ENCODE peak calls at places on chromosomes 1 and 21, in seven cellular contexts. X is stimulated activated naive CD8-positive, alpha-beta T cell treated with anti-CD3 and anti-CD28 coated beads, Interleukin-15, amount 100 ng/mL, for 72 hours; O is iris pigment epithelial cell; I is AG20443; J is GM04503; P is NCI-H1105; T is NCI-H1092 treated with DMSO at 0.1 percent for 48 hours. L is an unnamed sample.

GRCh38 chr1:209490013-209490412 is 93.5 kb upstream of the CAMK1G start:
- DNase-seq in T (peak), J (no peak), I (peak), X (no peak), O (peak), P (no peak), L (peak)

GRCh38 chr1:99648107-99648506 is 2.2 kb downstream of the PALMD start:
- DNase-seq in P (peak), J (no peak), O (no peak), T (no peak), X (no peak), I (no peak), L (peak)

GRCh38 chr1:204725821-204726448 is 40.4 kb upstream of the LRRN2 start:
- DNase-seq in O (no peak), J (no peak), I (no peak), P (no peak), X (no peak), T (no peak), L (no peak)

GRCh38 chr1:2229032-2229920 is 1.2 kb downstream of the SKI start:
- DNase-seq in O (peak), I (peak), X (peak), J (no peak), P (peak), T (peak), L (peak)

GRCh38 chr1:212207118-212207517 is 78.1 kb upstream of the PPP2R5A start:
- DNase-seq in I (no peak), X (no peak), O (no peak), J (no peak), P (no peak), T (no peak), L (no peak)

GRCh38 chr1:156423422-156424352 is 54.7 kb downstream of the RHBG start:
- DNase-seq in I (no peak), J (no peak), T (no peak), P (no peak), X (no peak), O (no peak), L (no peak)

GRCh38 chr21:40386301-40386911 is 460.6 kb downstream of the DSCAM start:
- DNase-seq in O (peak), X (peak), T (peak), P (no peak), I (peak), J (no peak), L (no peak)

GRCh38 chr1:207981976-207982375 is 71.1 kb upstream of the CD34 start:
- DNase-seq in J (no peak), O (peak), X (no peak), I (peak), T (peak), P (no peak), L (no peak)

GRCh38 chr1:45337630-45338320 is 2.2 kb upstream of the TOE1 start:
- DNase-seq in P (no peak), X (no peak), T (no peak), J (no peak), O (no peak), I (no peak), L (no peak)

GRCh38 chr1:168297019-168297418 is 16.3 kb downstream of the TBX19 start:
- DNase-seq in J (no peak), O (no peak), T (peak), P (peak), I (no peak), X (no peak), L (peak)

GRCh38 chr1:203223012-203223775 is 6.3 kb downstream of the CHIT1 start:
- DNase-seq in P (no peak), X (no peak), J (no peak), T (no peak), I (no peak), O (no peak), L (no peak)

GRCh38 chr1:9317591-9318331 is 25.1 kb downstream of the SPSB1 start:
- DNase-seq in P (peak), T (peak), X (peak), I (peak), J (no peak), O (peak), L (no peak)

GRCh38 chr1:159204791-159205141 is at the start of gene ACKR1:
- DNase-seq in O (no peak), P (no peak), X (no peak), I (no peak), T (no peak), J (no peak), L (no peak)

GRCh38 chr1:78045850-78046778 is at the start of gene GIPC2:
- DNase-seq in O (peak), T (no peak), P (no peak), X (peak), J (no peak), I (peak), L (no peak)

GRCh38 chr1:40411294-40411693 is 37.8 kb downstream of the SMAP2 start:
- DNase-seq in T (no peak), I (no peak), P (no peak), O (no peak), J (no peak), X (no peak), L (no peak)

GRCh38 chr1:86753700-86754099 is 49.3 kb downstream of the SH3GLB1 start:
- DNase-seq in P (peak), I (no peak), X (no peak), T (peak), J (no peak), O (no peak), L (peak)

GRCh38 chr1:17148950-17149608 is 29.8 kb upstream of the PADI2 start:
- DNase-seq in O (peak), X (no peak), J (no peak), T (no peak), I (peak), P (no peak), L (no peak)

GRCh38 chr1:13764933-13765332 is 64.9 kb downstream of the PRDM2 start:
- DNase-seq in P (no peak), J (no peak), O (no peak), I (no peak), T (no peak), X (no peak), L (no peak)

GRCh38 chr1:241950390-241950789 is 7.2 kb upstream of the BECN2 start:
- DNase-seq in X (no peak), P (no peak), T (no peak), J (peak), O (peak), I (peak), L (no peak)

GRCh38 chr1:241888232-241888631 is 40.2 kb downstream of the EXO1 start:
- DNase-seq in P (no peak), O (peak), X (no peak), I (peak), T (no peak), J (no peak), L (no peak)

GRCh38 chr1:44154049-44154448 is 12.6 kb upstream of the KLF18 start:
- DNase-seq in I (no peak), O (peak), X (no peak), J (no peak), P (no peak), T (no peak), L (no peak)

GRCh38 chr1:54934869-54935268 is 45.6 kb upstream of the TMEM61 start:
- DNase-seq in T (no peak), X (no peak), J (peak), P (no peak), O (peak), I (peak), L (no peak)

GRCh38 chr1:154348429-154349076 is 23.2 kb downstream of the ATP8B2 start:
- DNase-seq in I (no peak), X (no peak), T (no peak), P (no peak), J (no peak), O (no peak), L (no peak)

GRCh38 chr1:243508303-243508713 is 252.5 kb downstream of the SDCCAG8 start:
- DNase-seq in P (no peak), J (no peak), X (no peak), O (no peak), I (no peak), T (no peak), L (no peak)

GRCh38 chr1:78667939-78668338 is 18.3 kb downstream of the IFI44 start:
- DNase-seq in P (no peak), T (no peak), O (no peak), J (no peak), I (no peak), X (no peak), L (no peak)

GRCh38 chr1:236429715-236430274 is 35.7 kb downstream of the EDARADD start:
- DNase-seq in J (no peak), P (no peak), T (no peak), O (no peak), X (no peak), I (no peak), L (no peak)

GRCh38 chr21:45603481-45603880 is 40.0 kb upstream of the PCBP3 start:
- DNase-seq in J (no peak), O (no peak), X (no peak), T (no peak), I (no peak), P (no peak), L (no peak)

GRCh38 chr1:31183927-31184554 is 55.6 kb downstream of the NKAIN1 start:
- DNase-seq in P (peak), J (no peak), T (peak), X (peak), O (peak), I (peak), L (peak)

GRCh38 chr21:46117586-46118304 is 19.8 kb downstream of the COL6A2 start:
- DNase-seq in P (no peak), X (no peak), O (no peak), T (no peak), I (no peak), J (no peak), L (no peak)

GRCh38 chr1:100950776-100951175 is 54.9 kb downstream of the SLC30A7 start:
- DNase-seq in P (no peak), O (peak), T (no peak), I (no peak), J (no peak), X (no peak), L (no peak)

GRCh38 chr1:200992382-200993101 is 31.0 kb downstream of the KIF21B start:
- DNase-seq in P (no peak), J (no peak), I (no peak), O (no peak), T (peak), X (no peak), L (no peak)

GRCh38 chr1:114272593-114272992 is 118.9 kb upstream of the SYT6 start:
- DNase-seq in I (no peak), O (no peak), P (no peak), X (no peak), T (no peak), J (no peak), L (no peak)

GRCh38 chr1:8520483-8520966 is 202.6 kb downstream of the SLC45A1 start:
- DNase-seq in T (no peak), J (no peak), O (no peak), I (no peak), X (no peak), P (no peak), L (no peak)

GRCh38 chr1:59066231-59066630 is 230.7 kb upstream of the FGGY start:
- DNase-seq in T (no peak), X (no peak), J (no peak), I (no peak), P (no peak), O (no peak), L (no peak)

GRCh38 chr1:106517218-106517617 is 539.3 kb upstream of the PRMT6 start:
- DNase-seq in X (no peak), J (no peak), P (no peak), O (no peak), T (no peak), I (no peak), L (no peak)

GRCh38 chr1:181117648-181118449 is 29.3 kb downstream of the IER5 start:
- DNase-seq in O (peak), T (peak), P (peak), X (no peak), I (peak), J (no peak), L (peak)

GRCh38 chr1:230633469-230633868 is 8.8 kb upstream of the COG2 start:
- DNase-seq in I (no peak), X (no peak), J (no peak), T (no peak), P (no peak), O (peak), L (no peak)

GRCh38 chr1:99365121-99365520 is 100.8 kb downstream of the PLPPR4 start:
- DNase-seq in T (no peak), I (no peak), X (no peak), P (no peak), J (no peak), O (no peak), L (no peak)

GRCh38 chr1:55337801-55338447 is 122.8 kb upstream of the USP24 start:
- DNase-seq in O (peak), I (peak), T (peak), P (no peak), X (no peak), J (peak), L (no peak)